ENCODE peak calls at places on chromosomes 13 and 19, in nine cellular contexts. M is tibial nerve; X is stimulated activated CD8-positive, alpha-beta memory T cell treated with anti-CD3 and anti-CD28 coated beads, Interleukin-4, amount 100 ng/mL, for 24 hours; D is caudate nucleus; Q is anterior cingulate cortex; B is SK-MEL-5; F is NCI-H510A treated with DMSO at 0.1 percent for 48 hours; C is activated effector memory CD4-positive, alpha-beta T cell treated with anti-CD3 and anti-CD28 coated beads, Interleukin-2, amount 50 U/mL, for 16 hours; Z is nephron progenitor cell. O is an unnamed sample.

GRCh38 chr13:83549671-83550070 is 332.6 kb downstream of the SLITRK1 start:
- DNase-seq in Z (no peak), F (no peak), B (no peak), M (no peak), C (no peak), Q (no peak), D (no peak), X (no peak), O (no peak)

GRCh38 chr13:77896536-77896935 is 22.1 kb downstream of the EDNRB start:
- DNase-seq in M (peak; percentile 38), Q (no peak), D (no peak), X (no peak), F (no peak), C (no peak), B (peak; percentile 94), Z (no peak), O (no peak)

GRCh38 chr19:34539396-34539795 is 57.8 kb downstream of the WTIP start:
- DNase-seq in B (no peak), Z (no peak), C (no peak), F (no peak), D (no peak), X (no peak), M (no peak), Q (no peak), O (no peak)

GRCh38 chr19:15194938-15195337 is 5.9 kb downstream of the NOTCH3 start:
- DNase-seq in D (no peak), F (no peak), Q (peak; percentile 4), Z (no peak), X (no peak), C (no peak), B (no peak), M (no peak), O (no peak)

GRCh38 chr13:44921931-44922758 is 67.1 kb downstream of the NUFIP1 start:
- DNase-seq in X (no peak), D (no peak), C (no peak), F (peak; percentile 4), M (peak; percentile 75), Q (no peak), Z (no peak), B (peak; percentile 47), O (no peak)

GRCh38 chr19:55537741-55538111 is 793 bp upstream of the SBK2 start:
- DNase-seq in C (no peak), X (no peak), D (no peak), M (no peak), Q (no peak), F (no peak), Z (no peak), B (no peak), O (no peak)

GRCh38 chr13:106286811-106287210 is 248.7 kb downstream of the EFNB2 start:
- DNase-seq in Q (no peak), F (no peak), Z (no peak), X (no peak), M (no peak), B (no peak), C (no peak), D (no peak), O (no peak)

GRCh38 chr13:58946274-58946673 is 1217.5 kb downstream of the DIAPH3 start:
- DNase-seq in X (no peak), D (no peak), Q (no peak), B (no peak), F (no peak), M (no peak), Z (no peak), C (no peak), O (no peak)

GRCh38 chr13:110062077-110062776 is 244.7 kb downstream of the COL4A1 start:
- DNase-seq in D (no peak), M (no peak), Z (no peak), X (no peak), Q (no peak), B (no peak), F (no peak), C (no peak), O (no peak)

GRCh38 chr13:20160346-20161274 is at the start of gene GJA3:
- DNase-seq in M (no peak), B (peak; percentile 62), D (peak; percentile 59), Z (peak; percentile 82), X (peak; percentile 58), Q (no peak), F (no peak), C (peak; percentile 84), O (peak; percentile 84)

GRCh38 chr19:45358213-45358792 is 12.1 kb downstream of the ERCC2 start:
- DNase-seq in M (no peak), B (no peak), Q (no peak), C (no peak), X (no peak), F (no peak), D (no peak), Z (no peak), O (no peak)

GRCh38 chr13:40061466-40062450 is 406.3 kb downstream of the COG6 start:
- DNase-seq in C (no peak), B (no peak), D (no peak), Z (no peak), F (no peak), X (no peak), Q (no peak), M (no peak), O (no peak)

GRCh38 chr13:65268009-65268408 is 1962.1 kb downstream of the PCDH9 start:
- DNase-seq in Z (no peak), X (no peak), B (no peak), D (no peak), M (no peak), C (no peak), Q (no peak), F (no peak), O (no peak)

GRCh38 chr19:52962394-52963228 is at the start of gene ZNF816:
- DNase-seq in Z (peak; percentile 100), M (peak; percentile 99), C (peak; percentile 100), X (peak; percentile 99), Q (peak; percentile 80), B (peak; percentile 89), F (peak; percentile 85), D (peak; percentile 77), O (peak; percentile 100)

GRCh38 chr13:49220035-49220855 is at the start of gene MLNR:
- DNase-seq in B (peak; percentile 32), F (peak; percentile 15), M (no peak), C (peak; percentile 77), X (no peak), D (no peak), Z (peak; percentile 63), Q (no peak), O (peak; percentile 85)

O was measured in spleen.